ENCODE peak calls at places on chromosomes 6 and 20, in six cellular contexts. I is cardiac muscle cell, J is adrenal gland, Y is left ventricle myocardium inferior, G is psoas muscle, O is pancreas. W is an unnamed sample.

GRCh38 chr20:45781391-45781931 is 10.2 kb downstream of the WFDC3 start:
- DNase-seq in Y (no peak), I (no peak), O (no peak), J (no peak), G (no peak), W (no peak)

GRCh38 chr20:17295991-17296390 is 69.2 kb downstream of the PCSK2 start:
- DNase-seq in Y (no peak), G (no peak), J (no peak), I (no peak), O (no peak), W (no peak)

GRCh38 chr20:2872304-2873009 is 824 bp upstream of the PTPRA start:
- DNase-seq in G (peak), I (peak), Y (peak), O (peak), J (peak), W (no peak)

GRCh38 chr6:88105741-88106340 is 58.2 kb downstream of the SPACA1 start:
- DNase-seq in O (no peak), Y (no peak), G (no peak), J (no peak), I (no peak), W (no peak)

GRCh38 chr20:36267605-36268500 is 31.6 kb downstream of the AAR2 start:
- DNase-seq in J (no peak), O (no peak), G (peak), Y (no peak), I (no peak), W (peak)

GRCh38 chr20:59153355-59153681 is 10.3 kb upstream of the ZNF831 start:
- DNase-seq in J (peak), Y (peak), I (no peak), O (no peak), G (peak), W (no peak)

GRCh38 chr6:25227854-25228253 is 51.3 kb upstream of the CARMIL1 start:
- DNase-seq in I (no peak), J (no peak), Y (no peak), O (no peak), G (no peak), W (no peak)

GRCh38 chr6:147508073-147508870 is at the start of gene SAMD5:
- DNase-seq in J (peak), Y (peak), I (peak), O (peak), G (peak), W (peak)

GRCh38 chr20:45300961-45301360 is 5.7 kb upstream of the RBPJL start:
- DNase-seq in Y (no peak), I (peak), O (no peak), G (no peak), J (no peak), W (no peak)

DNA sequence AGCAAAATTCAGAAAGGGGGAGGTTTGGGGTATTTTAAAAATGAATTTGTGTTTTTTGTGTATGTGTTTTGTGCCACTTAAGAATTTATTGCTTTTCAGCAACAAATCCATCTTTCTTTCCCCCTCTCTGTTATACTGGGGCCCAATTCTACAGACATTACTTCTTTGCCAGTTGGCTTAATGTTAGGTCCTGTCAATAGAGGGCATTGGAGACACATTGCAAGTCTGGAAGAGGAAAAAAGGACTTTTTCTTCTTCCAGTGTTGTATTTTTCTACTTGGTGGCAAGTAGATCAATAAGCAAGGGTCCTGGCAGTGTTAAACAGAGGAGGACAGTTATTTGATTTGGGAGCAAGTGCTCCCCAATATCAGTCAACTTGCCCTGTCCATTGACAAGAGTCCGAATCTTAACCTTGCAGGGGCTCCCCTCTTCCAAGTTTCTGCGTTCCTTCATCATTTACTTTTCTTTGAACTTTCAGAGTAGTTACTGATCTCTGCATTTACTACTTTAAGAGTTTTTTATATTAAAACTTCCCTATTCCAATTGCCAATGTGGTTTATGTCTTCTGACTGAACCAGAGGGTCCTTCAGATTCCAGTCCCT is 23.4 kb downstream of the SCML4 start:
- DNase-seq in J (no peak), Y (no peak), I (no peak), G (no peak), O (no peak), W (no peak)
- TF ChIP-seq CTCF in J (no peak), Y (no peak), I (peak), G (no peak), O (peak), W (no peak)

DNA sequence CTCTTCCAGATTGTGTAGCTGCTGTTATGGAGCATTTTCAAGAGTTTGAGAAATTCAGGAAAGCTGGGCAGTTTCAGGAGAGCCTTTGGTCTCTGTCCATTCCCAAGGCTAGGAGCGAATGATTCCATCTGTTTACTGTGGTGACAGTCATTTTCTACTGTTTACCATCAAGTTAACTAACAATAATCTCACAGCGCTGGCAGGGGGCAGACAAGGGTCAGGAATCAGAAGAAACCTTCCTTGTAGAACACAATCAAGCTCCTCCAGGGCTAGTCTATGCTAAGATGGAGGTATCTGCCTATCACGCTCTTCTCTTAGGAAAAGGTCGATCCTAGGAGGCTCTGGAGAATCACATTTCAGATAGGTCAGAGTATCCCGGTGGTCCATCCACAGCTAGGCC is 293.9 kb downstream of the KIF16B start:
- DNase-seq in O (no peak), J (no peak), I (no peak), G (no peak), Y (no peak), W (no peak)
- TF ChIP-seq CTCF in O (no peak), J (no peak), I (no peak), G (no peak), Y (no peak), W (no peak)

DNA sequence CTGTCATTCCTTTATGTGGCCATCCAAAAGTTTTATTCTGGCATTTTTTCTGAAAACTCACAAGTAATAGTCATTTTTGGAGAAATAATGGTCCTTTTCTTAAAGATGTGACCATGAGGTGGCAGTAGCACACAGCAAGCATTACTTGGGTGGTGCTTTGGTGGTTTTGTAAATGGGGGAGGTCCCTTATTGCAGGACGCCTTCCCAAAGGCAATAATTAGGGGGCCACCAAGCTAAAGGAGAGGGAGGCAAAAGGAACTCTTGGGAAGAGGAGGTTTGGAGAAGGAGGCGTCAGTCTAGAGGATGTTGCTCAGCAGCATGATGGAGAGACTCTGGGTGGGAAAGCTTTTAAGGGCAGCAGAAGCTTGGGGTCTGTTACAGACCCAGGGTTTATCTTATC is 422.6 kb upstream of the MMS22L start:
- DNase-seq in O (no peak), Y (no peak), J (no peak), G (no peak), I (no peak), W (no peak)
- TF ChIP-seq CTCF in O (no peak), Y (peak), J (no peak), G (peak), I (peak), W (no peak)

DNA sequence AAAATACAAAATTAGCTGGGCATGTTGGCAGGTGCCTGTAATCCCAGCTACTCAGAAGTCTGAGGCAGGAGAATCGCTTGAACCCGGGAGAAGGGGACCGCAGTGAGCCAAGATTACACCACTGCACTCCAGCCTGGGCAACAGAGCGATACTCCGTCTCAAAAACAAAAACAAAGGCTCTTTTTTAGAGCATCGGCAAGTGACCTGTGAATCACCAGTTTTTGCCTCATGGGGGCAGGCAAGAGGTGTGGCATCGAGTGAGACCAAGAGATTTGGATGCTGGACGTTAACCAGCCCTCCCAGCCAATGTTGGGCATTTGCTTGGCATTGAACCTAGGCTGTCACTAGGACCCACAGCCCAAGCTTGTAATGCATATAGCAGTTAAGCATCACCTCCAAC is 14.6 kb upstream of the CDK5RAP1 start:
- DNase-seq in J (peak), I (peak), G (peak), O (no peak), Y (peak), W (no peak)
- TF ChIP-seq CTCF in J (peak), I (peak), G (peak), O (no peak), Y (peak), W (peak)

GRCh38 chr6:166670894-166671293 is 43.8 kb upstream of the RPS6KA2 start:
- DNase-seq in Y (no peak), G (no peak), J (no peak), I (no peak), O (no peak), W (no peak)

GRCh38 chr6:166672624-166673165 is 45.6 kb upstream of the RPS6KA2 start:
- DNase-seq in O (no peak), Y (no peak), G (no peak), I (no peak), J (no peak), W (no peak)

GRCh38 chr6:166671434-166672061 is 44.5 kb upstream of the RPS6KA2 start:
- DNase-seq in I (no peak), Y (no peak), J (peak), O (no peak), G (no peak), W (no peak)

GRCh38 chr6:166673309-166673708 is 46.3 kb upstream of the RPS6KA2 start:
- DNase-seq in O (no peak), J (no peak), Y (no peak), G (no peak), I (no peak), W (no peak)

GRCh38 chr6:166672146-166672545 is 45.1 kb upstream of the RPS6KA2 start:
- DNase-seq in O (no peak), Y (no peak), G (no peak), I (no peak), J (no peak), W (no peak)
- TF ChIP-seq CTCF in O (no peak), Y (no peak), G (no peak), I (no peak), J (no peak), W (no peak)

GRCh38 chr20:1856419-1856818 is 38.8 kb upstream of the SIRPA start:
- DNase-seq in J (no peak), Y (no peak), O (no peak), G (no peak), I (no peak), W (no peak)

GRCh38 chr20:1853472-1853871 is 41.7 kb upstream of the SIRPA start:
- DNase-seq in J (no peak), G (no peak), I (no peak), Y (no peak), O (no peak), W (no peak)

GRCh38 chr20:1854246-1854645 is 41.0 kb upstream of the SIRPA start:
- DNase-seq in G (no peak), Y (no peak), J (no peak), O (no peak), I (no peak), W (no peak)

GRCh38 chr20:1855690-1856089 is 39.5 kb upstream of the SIRPA start:
- DNase-seq in G (no peak), Y (no peak), J (no peak), I (no peak), O (no peak), W (no peak)

GRCh38 chr20:1855113-1855512 is 40.1 kb upstream of the SIRPA start:
- DNase-seq in Y (no peak), G (no peak), O (no peak), J (no peak), I (no peak), W (no peak)
- TF ChIP-seq CTCF in Y (no peak), G (no peak), O (no peak), J (no peak), I (no peak), W (no peak)

DNA sequence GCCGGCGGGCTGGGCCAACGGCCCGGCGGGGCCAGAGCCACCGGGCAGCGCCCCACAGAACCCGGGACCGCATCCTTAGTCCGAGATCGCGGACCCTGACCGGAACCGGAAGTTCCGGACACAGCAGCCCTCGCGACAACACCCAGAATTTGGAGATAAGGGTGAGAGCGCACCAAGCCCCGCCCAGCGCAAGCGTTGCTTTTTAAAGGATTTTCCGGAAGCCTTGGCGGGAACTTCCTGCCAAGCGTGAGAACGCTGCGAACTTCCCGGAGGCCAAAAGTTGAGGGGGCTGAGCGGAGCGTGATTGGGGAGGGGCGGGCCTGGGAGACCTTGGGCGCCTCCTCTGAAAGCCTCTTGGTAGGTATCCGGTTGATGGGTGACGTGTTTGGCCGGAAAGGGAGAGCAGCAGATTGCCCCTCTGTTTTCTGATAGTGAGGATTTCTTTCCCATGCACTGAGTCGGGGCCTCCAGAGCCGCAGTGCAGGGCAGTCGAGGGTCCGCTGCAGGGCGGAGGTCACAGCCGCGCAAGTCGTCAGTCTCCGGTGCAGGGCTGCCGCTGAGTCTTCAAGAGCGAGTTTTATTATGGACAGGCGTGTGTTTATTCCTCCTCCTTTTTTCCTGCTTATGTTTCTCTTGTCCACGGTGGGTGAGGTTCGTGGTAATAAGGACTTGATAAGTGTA is at the start of gene MTRF1L:
- DNase-seq in I (peak), J (peak), O (peak), Y (peak), G (peak), W (peak)
- TF ChIP-seq CTCF in I (no peak), J (no peak), O (no peak), Y (peak), G (no peak), W (no peak)